ENCODE peak calls at places on chromosome 20, in seven cellular contexts. G is HAP-1, M is fibroblast of lung, R is MM.1S, Z is mesendoderm, L is breast epithelium, J is transverse colon. K is an unnamed sample. For H3K4me1, the result is how much of the 10 kb centered on the place peaks cover.

GRCh38 chr20:57748601-57749130 is 38.9 kb upstream of the PMEPA1 start:
- DNase-seq in G (no peak), M (peak), R (peak), Z (peak), L (peak), J (peak), K (peak)

GRCh38 chr20:51811040-51811351 is 8.7 kb upstream of the SALL4 start:
- DNase-seq in G (no peak), M (peak), R (no peak), Z (no peak), L (no peak), J (no peak), K (no peak)

GRCh38 chr20:32859961-32860360 is 1.2 kb downstream of the EFCAB8 start:
- DNase-seq in G (no peak), M (no peak), R (no peak), Z (no peak), L (no peak), J (no peak), K (no peak)

GRCh38 chr20:39214778-39215177 is 252.6 kb downstream of the DHX35 start:
- DNase-seq in G (no peak), M (no peak), R (no peak), Z (peak), L (no peak), J (no peak), K (no peak)

GRCh38 chr20:57179265-57179664 is 87.2 kb downstream of the BMP7 start:
- DNase-seq in G (no peak), M (no peak), R (no peak), Z (no peak), L (peak), J (no peak), K (no peak)

GRCh38 chr20:63748356-63749270 is 9.0 kb downstream of the SLC2A4RG start:
- DNase-seq in G (no peak), M (no peak), R (no peak), Z (no peak), L (no peak), J (no peak), K (no peak)

GRCh38 chr20:2535711-2536561 is 437 bp upstream of the TMC2 start:
- DNase-seq in G (no peak), M (no peak), R (no peak), Z (peak), L (no peak), J (no peak), K (no peak)

GRCh38 chr20:48390981-48391380 is 436.8 kb downstream of the PREX1 start:
- DNase-seq in G (no peak), M (no peak), R (no peak), Z (no peak), L (no peak), J (no peak), K (no peak)

GRCh38 chr20:46255440-46256104 is 52.7 kb downstream of the CDH22 start:
- DNase-seq in G (no peak), M (no peak), R (peak), Z (no peak), L (peak), J (peak), K (peak)

GRCh38 chr20:48482790-48483189 is 345.0 kb downstream of the PREX1 start:
- DNase-seq in G (no peak), M (no peak), R (no peak), Z (no peak), L (no peak), J (no peak), K (no peak)

GRCh38 chr20:2879148-2879547 is 5.9 kb downstream of the PTPRA start:
- DNase-seq in G (no peak), M (peak), R (no peak), Z (no peak), L (no peak), J (no peak), K (no peak)

GRCh38 chr20:5767493-5768098 is 17.4 kb downstream of the SHLD1 start:
- DNase-seq in G (no peak), M (no peak), R (no peak), Z (no peak), L (no peak), J (no peak), K (no peak)

GRCh38 chr20:63121246-63121645 is 94.7 kb downstream of the YTHDF1 start:
- DNase-seq in G (no peak), M (no peak), R (no peak), Z (no peak), L (no peak), J (no peak), K (no peak)

GRCh38 chr20:47825011-47825762 is 39.9 kb upstream of the SULF2 start:
- DNase-seq in G (no peak), M (no peak), R (no peak), Z (no peak), L (no peak), J (no peak), K (no peak)

GRCh38 chr20:41230136-41230535 is 87.4 kb downstream of the ZHX3 start:
- DNase-seq in G (no peak), M (no peak), R (no peak), Z (no peak), L (no peak), J (no peak), K (no peak)

GRCh38 chr20:50369225-50370035 is 140.8 kb upstream of the PTPN1 start:
- DNase-seq in G (no peak), M (no peak), R (no peak), Z (no peak), L (no peak), J (peak), K (peak)

GRCh38 chr20:50624351-50625016 is 66.9 kb downstream of the RIPOR3 start:
- DNase-seq in G (no peak), M (no peak), R (peak), Z (no peak), L (peak), J (no peak), K (peak)

GRCh38 chr20:32924781-32925180 is 66.1 kb downstream of the EFCAB8 start:
- DNase-seq in G (no peak), M (no peak), R (no peak), Z (no peak), L (no peak), J (no peak), K (no peak)

GRCh38 chr20:53077373-53078205 is 105.4 kb downstream of the TSHZ2 start:
- DNase-seq in G (no peak), M (peak), R (no peak), Z (no peak), L (no peak), J (no peak), K (no peak)

GRCh38 chr20:53162251-53162835 is 190.2 kb downstream of the TSHZ2 start:
- DNase-seq in G (no peak), M (peak), R (no peak), Z (peak), L (peak), J (peak), K (no peak)

GRCh38 chr20:48735112-48735511 is 92.7 kb downstream of the PREX1 start:
- DNase-seq in G (no peak), M (no peak), R (no peak), Z (no peak), L (no peak), J (no peak), K (no peak)

GRCh38 chr20:39103732-39104131 is 141.6 kb downstream of the DHX35 start:
- DNase-seq in G (no peak), M (peak), R (no peak), Z (no peak), L (no peak), J (no peak), K (no peak)

GRCh38 chr20:3000852-3001523 is 42.4 kb upstream of the GNRH2 start:
- DNase-seq in G (peak), M (peak), R (peak), Z (peak), L (no peak), J (no peak), K (no peak)

GRCh38 chr20:57703013-57703412 is 6.8 kb downstream of the PMEPA1 start:
- DNase-seq in G (no peak), M (no peak), R (peak), Z (no peak), L (no peak), J (peak), K (no peak)

GRCh38 chr20:47397652-47398301 is 41.3 kb upstream of the ZMYND8 start:
- DNase-seq in G (no peak), M (no peak), R (no peak), Z (no peak), L (no peak), J (no peak), K (no peak)

GRCh38 chr20:63054695-63055240 is 48.0 kb upstream of the BHLHE23 start:
- DNase-seq in G (no peak), M (no peak), R (no peak), Z (no peak), L (no peak), J (no peak), K (no peak)

GRCh38 chr20:4787069-4787468 is 65.4 kb downstream of the PRND start:
- DNase-seq in G (no peak), M (peak), R (no peak), Z (no peak), L (no peak), J (no peak), K (no peak)

GRCh38 chr20:34215711-34216381 is 25.4 kb upstream of the ASIP start:
- DNase-seq in G (peak), M (peak), R (peak), Z (peak), L (peak), J (peak), K (peak)

GRCh38 chr20:50226093-50226974 is 35.7 kb downstream of the CEBPB start:
- DNase-seq in G (no peak), M (peak), R (no peak), Z (no peak), L (no peak), J (peak), K (no peak)

GRCh38 chr20:58459058-58459743 is 56.0 kb downstream of the APCDD1L start:
- DNase-seq in G (no peak), M (no peak), R (no peak), Z (no peak), L (no peak), J (no peak), K (no peak)

GRCh38 chr20:63740501-63741353 is 1.2 kb downstream of the SLC2A4RG start:
- DNase-seq in G (peak), M (peak), R (no peak), Z (peak), L (peak), J (peak), K (peak)

GRCh38 chr20:59935457-59936185 is 2.2 kb upstream of the SYCP2 start:
- DNase-seq in G (no peak), M (no peak), R (no peak), Z (no peak), L (no peak), J (no peak), K (no peak)
- H3K4me1 ChIP-seq in G (under half), M (under half), R (under half), Z (under half), L (under half), J (under half), K (under half)

GRCh38 chr20:24651973-24652340 is 182.5 kb downstream of the SYNDIG1 start:
- DNase-seq in G (no peak), M (no peak), R (no peak), Z (no peak), L (no peak), J (no peak), K (no peak)
- H3K4me1 ChIP-seq in G (under half), M (under half), R (under half), Z (under half), L (under half), J (under half), K (under half)

DNA sequence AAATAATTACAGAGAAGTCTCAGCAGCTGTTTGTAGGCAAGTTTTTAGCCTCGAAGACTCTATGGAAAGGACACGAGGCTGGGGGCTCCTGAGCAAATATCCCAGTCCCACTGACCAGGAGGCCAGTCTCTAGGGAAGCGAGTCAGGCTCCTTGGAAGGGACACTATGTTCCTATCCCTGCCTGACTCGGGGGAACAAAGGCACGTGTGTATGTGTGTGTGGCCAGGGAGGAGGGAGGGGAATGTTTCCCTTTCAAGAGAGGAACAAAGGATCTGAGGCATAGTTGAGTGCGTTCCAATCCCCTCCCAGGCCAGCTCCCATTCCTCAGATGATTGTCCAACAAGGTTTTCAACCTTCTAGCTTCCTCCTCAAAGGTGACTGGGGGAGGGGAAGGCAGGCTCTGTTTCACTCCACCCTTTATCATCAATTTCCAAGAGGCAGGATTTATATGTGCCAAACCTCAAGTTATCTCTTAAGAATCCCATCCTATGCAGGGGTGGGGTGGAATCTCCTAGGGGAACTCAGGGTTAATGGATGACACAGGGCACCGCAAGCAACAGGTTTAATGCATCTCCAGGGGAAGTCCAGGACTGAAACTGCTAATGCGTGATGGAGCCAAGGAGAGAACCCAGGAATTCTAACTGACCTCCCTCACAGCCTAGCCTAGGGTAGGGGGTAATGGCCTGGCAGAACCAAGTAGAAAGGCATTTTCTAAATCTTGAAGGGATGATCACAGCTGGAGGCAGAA is 9.9 kb downstream of the BCL2L1 start:
- DNase-seq in G (peak), M (peak), R (no peak), Z (peak), L (peak), J (peak), K (peak)
- H3K4me1 ChIP-seq in G (under half), M (under half), R (half or more), Z (under half), L (under half), J (half or more), K (half or more)

GRCh38 chr20:45064812-45065211 is 36.1 kb downstream of the KCNS1 start:
- DNase-seq in G (no peak), M (no peak), R (no peak), Z (no peak), L (no peak), J (no peak), K (no peak)
- H3K4me1 ChIP-seq in G (under half), M (under half), R (under half), Z (under half), L (under half), J (under half), K (under half)

GRCh38 chr20:12528591-12529041 is 480.2 kb upstream of the SPTLC3 start:
- DNase-seq in G (no peak), M (no peak), R (no peak), Z (no peak), L (no peak), J (no peak), K (no peak)
- H3K4me1 ChIP-seq in G (under half), M (under half), R (under half), Z (under half), L (under half), J (under half), K (under half)

DNA sequence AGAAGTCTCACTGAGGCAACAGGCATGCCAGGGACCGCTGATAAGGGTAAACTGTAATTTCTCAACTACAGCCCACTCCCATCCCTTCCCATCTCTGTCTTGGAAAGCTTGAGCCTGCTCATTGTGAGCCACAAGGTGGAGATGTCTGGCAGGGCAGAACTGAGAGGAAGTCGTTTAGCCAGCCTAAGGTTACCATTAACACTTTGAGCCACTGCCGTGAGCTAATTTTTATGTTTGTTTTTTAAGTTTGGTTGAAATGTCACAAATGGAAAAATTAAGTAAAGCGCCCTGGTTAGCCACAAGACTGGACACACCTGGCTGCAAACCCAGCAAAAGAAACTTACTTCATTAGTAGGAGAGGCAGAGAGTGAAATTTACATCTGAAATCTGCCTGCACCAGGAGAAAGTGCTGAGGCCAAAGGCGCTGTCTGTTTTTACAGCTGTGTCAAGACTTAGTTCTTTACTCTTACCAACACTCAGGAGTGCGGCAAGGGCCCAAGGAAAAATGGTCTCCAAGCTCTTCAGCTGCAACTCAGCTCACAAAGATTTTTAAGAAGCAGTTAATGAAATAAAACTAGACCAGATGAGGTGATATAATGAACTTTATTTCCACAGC is 50.0 kb upstream of the FAM83C start:
- DNase-seq in G (no peak), M (peak), R (no peak), Z (peak), L (no peak), J (no peak), K (no peak)
- H3K4me1 ChIP-seq in G (under half), M (under half), R (under half), Z (under half), L (under half), J (under half), K (under half)

DNA sequence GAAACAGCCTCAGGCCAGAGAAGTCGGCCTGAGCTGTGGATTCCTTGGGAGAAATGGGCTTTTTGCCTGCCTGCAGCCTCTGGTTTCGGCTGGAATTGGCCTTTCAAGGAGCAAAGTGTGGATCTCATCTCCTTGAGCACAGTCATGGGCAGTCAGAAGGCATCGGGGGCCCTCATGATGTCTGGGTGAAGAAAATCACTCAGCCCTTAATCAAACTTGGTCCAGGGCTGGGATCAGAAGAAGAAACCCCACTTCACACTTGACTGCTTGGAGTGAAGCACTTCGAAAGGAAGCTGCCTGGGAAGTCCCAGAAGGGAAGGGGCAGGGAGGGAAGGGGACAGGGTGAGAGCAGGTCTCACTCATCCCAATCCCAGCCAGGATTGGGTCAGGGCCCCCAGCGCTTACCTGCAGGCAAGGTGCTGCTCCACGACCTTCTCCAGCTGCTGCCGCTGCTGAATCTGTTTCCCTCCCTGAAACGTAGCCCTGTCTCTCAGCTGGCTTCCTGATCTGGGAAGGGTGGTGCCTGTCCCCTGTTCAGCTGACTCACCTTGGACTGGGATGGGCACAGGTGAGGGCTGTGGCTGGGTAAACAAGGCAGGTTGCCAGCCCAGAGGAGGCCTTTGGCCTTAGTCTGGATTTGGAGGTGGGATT is at the start of gene SDCBP2:
- DNase-seq in G (no peak), M (no peak), R (no peak), Z (no peak), L (peak), J (peak), K (peak)
- H3K4me1 ChIP-seq in G (under half), M (under half), R (under half), Z (under half), L (under half), J (half or more), K (under half)

DNA sequence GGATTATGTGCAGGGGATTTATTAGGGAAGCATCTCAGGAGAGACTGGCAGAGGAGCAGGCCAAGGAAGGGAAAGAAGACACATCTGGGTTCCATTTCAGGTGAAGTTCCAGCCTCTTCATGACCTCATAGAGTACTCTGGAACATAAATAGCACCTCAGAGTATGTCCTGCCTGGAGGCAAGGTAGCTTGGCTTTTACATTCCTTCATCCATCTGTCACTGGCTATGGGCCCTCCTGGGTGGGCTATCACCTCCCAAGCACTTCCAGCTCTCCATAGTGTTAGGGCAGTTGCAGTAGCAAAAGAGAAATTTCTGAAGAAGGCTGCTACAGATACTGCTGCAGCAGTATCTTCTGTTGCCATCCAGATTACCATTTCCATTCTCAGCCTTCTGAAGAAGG is 116.0 kb downstream of the PLCB1 start:
- DNase-seq in G (no peak), M (no peak), R (no peak), Z (peak), L (no peak), J (no peak), K (no peak)
- H3K4me1 ChIP-seq in G (under half), M (under half), R (under half), Z (under half), L (under half), J (under half), K (under half)

GRCh38 chr20:37870294-37870693 is 32.6 kb upstream of the VSTM2L start:
- DNase-seq in G (no peak), M (no peak), R (no peak), Z (no peak), L (no peak), J (no peak), K (no peak)
- H3K4me1 ChIP-seq in G (under half), M (under half), R (under half), Z (under half), L (under half), J (under half), K (under half)

GRCh38 chr20:19599200-19599599 is 158.9 kb upstream of the RIN2 start:
- DNase-seq in G (no peak), M (no peak), R (no peak), Z (no peak), L (no peak), J (no peak), K (no peak)
- H3K4me1 ChIP-seq in G (under half), M (under half), R (under half), Z (under half), L (under half), J (under half), K (under half)